ENCODE peak calls at places on chromosomes 13 and 19, in six cellular contexts. H is IMR-90, X is neuronal stem cell, S is H1, U is mesenchymal stem cell, P is trophoblast cell. K is an unnamed sample.
A peak's percentile ranks its signal among the peaks of the same experiment; 100 is the strongest.

GRCh38 chr13:28744091-28744536 is 25.3 kb upstream of the SLC46A3 start:
- DNase-seq in H (peak; percentile 80), X (no peak), S (no peak), U (peak; percentile 80), P (peak; percentile 80), K (peak; percentile 58)

GRCh38 chr13:24180743-24181384 is 20.3 kb downstream of the SPATA13 start:
- DNase-seq in H (peak; percentile 79), X (no peak), S (no peak), U (peak; percentile 67), P (no peak), K (no peak)

GRCh38 chr13:24692541-24692940 is 12.3 kb downstream of the ATP12A start:
- DNase-seq in H (peak; percentile 8), X (no peak), S (no peak), U (peak; percentile 66), P (no peak), K (no peak)

GRCh38 chr19:11694533-11695439 is 44.0 kb downstream of the ZNF823 start:
- DNase-seq in H (peak; percentile 86), X (peak; percentile 93), S (peak; percentile 84), U (peak; percentile 94), P (peak; percentile 98), K (peak; percentile 97)

GRCh38 chr19:45097776-45098520 is 5.0 kb downstream of the PPP1R37 start:
- DNase-seq in H (peak; percentile 98), X (no peak), S (no peak), U (peak; percentile 97), P (peak; percentile 32), K (no peak)

GRCh38 chr13:43269037-43269476 is 245.7 kb downstream of the DNAJC15 start:
- DNase-seq in H (peak; percentile 98), X (no peak), S (no peak), U (peak; percentile 94), P (peak; percentile 86), K (no peak)

GRCh38 chr13:113815151-113816058 is 48.5 kb downstream of the GAS6 start:
- DNase-seq in H (no peak), X (no peak), S (no peak), U (peak; percentile 11), P (no peak), K (no peak)

GRCh38 chr19:18368504-18369222 is 17.3 kb upstream of the GDF15 start:
- DNase-seq in H (no peak), X (no peak), S (no peak), U (no peak), P (peak; percentile 87), K (no peak)

GRCh38 chr13:79404361-79404760 is 1.7 kb downstream of the RBM26 start:
- DNase-seq in H (no peak), X (no peak), S (no peak), U (no peak), P (no peak), K (no peak)

GRCh38 chr19:18006895-18007604 is 920 bp upstream of the ARRDC2 start:
- DNase-seq in H (peak; percentile 62), X (peak; percentile 78), S (no peak), U (peak; percentile 81), P (peak; percentile 82), K (peak; percentile 87)

GRCh38 chr13:113073942-113074341 is 31.6 kb upstream of the F7 start:
- DNase-seq in H (no peak), X (no peak), S (no peak), U (no peak), P (no peak), K (no peak)

GRCh38 chr13:102591988-102592781 is 4.6 kb upstream of the TPP2 start:
- DNase-seq in H (peak; percentile 75), X (peak; percentile 74), S (peak; percentile 50), U (peak; percentile 74), P (peak; percentile 53), K (peak; percentile 87)

GRCh38 chr19:24159707-24160106 is 72.7 kb downstream of the ZNF254 start:
- DNase-seq in H (peak; percentile 17), X (no peak), S (peak; percentile 2), U (no peak), P (peak; percentile 3), K (no peak)

GRCh38 chr13:91592050-91593014 is 193.9 kb downstream of the GPC5 start:
- DNase-seq in H (no peak), X (no peak), S (no peak), U (no peak), P (no peak), K (no peak)

GRCh38 chr13:24279706-24280105 is 29.7 kb upstream of the C1QTNF9 start:
- DNase-seq in H (no peak), X (no peak), S (no peak), U (peak; percentile 45), P (no peak), K (no peak)

GRCh38 chr13:57375876-57376275 is 208.9 kb downstream of the PRR20E start:
- DNase-seq in H (no peak), X (no peak), S (no peak), U (no peak), P (no peak), K (no peak)

GRCh38 chr13:113410472-113411201 is 42.7 kb downstream of the ADPRHL1 start:
- DNase-seq in H (peak; percentile 93), X (no peak), S (no peak), U (peak; percentile 82), P (peak; percentile 25), K (no peak)

GRCh38 chr13:77378662-77379061 is 51.8 kb upstream of the MYCBP2 start:
- DNase-seq in H (no peak), X (no peak), S (no peak), U (no peak), P (no peak), K (no peak)

DNA sequence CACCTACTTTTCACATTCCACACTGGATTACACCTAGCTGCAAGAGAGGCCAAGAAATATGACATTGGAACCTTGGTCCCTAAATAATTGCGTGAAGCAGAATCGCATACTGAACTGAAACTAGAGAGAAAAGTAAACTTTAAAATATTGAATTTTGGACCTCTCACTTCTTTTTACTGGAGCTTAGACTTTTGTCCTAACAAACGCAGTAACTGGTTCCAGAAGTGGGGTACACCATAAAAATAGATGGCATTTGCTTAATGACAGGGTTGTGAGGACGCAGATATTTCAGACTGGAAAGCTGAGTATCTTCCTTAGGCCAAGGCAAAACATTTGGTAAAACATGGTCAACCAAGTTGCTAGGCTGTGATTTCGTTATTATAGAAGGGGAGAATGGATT is 19.2 kb upstream of the TPM4 start:
- DNase-seq in H (no peak), X (no peak), S (no peak), U (no peak), P (no peak), K (no peak)
- H4K91ac ChIP-seq in H (no peak overlapping the region), X (no peak overlapping the region), S (no peak overlapping the region), U (no peak overlapping the region), P (no peak overlapping the region), K (no peak overlapping the region)

GRCh38 chr13:31209172-31209818 is 9.5 kb downstream of the B3GLCT start:
- DNase-seq in H (peak; percentile 36), X (no peak), S (no peak), U (peak; percentile 46), P (no peak), K (peak; percentile 39)

GRCh38 chr13:31204592-31204991 is 4.8 kb downstream of the B3GLCT start:
- DNase-seq in H (peak; percentile 60), X (no peak), S (no peak), U (peak; percentile 64), P (no peak), K (no peak)

GRCh38 chr13:31207630-31208549 is 8.1 kb downstream of the B3GLCT start:
- DNase-seq in H (peak; percentile 73), X (no peak), S (no peak), U (no peak), P (no peak), K (no peak)

GRCh38 chr13:31209819-31210209 is 10.0 kb downstream of the B3GLCT start:
- DNase-seq in H (no peak), X (no peak), S (no peak), U (no peak), P (no peak), K (no peak)

GRCh38 chr13:31208554-31209122 is 8.9 kb downstream of the B3GLCT start:
- DNase-seq in H (no peak), X (no peak), S (no peak), U (no peak), P (no peak), K (no peak)
- H3K27ac ChIP-seq in H (no peak overlapping the region), X (no peak overlapping the region), S (no peak overlapping the region), U (no peak overlapping the region), P (no peak overlapping the region), K (no peak overlapping the region)

GRCh38 chr19:51258761-51259160 is 7.9 kb downstream of the SIGLECL1 start:
- DNase-seq in H (no peak), X (no peak), S (no peak), U (no peak), P (no peak), K (no peak)

GRCh38 chr19:51256053-51256682 is 5.3 kb downstream of the SIGLECL1 start:
- DNase-seq in H (no peak), X (no peak), S (no peak), U (no peak), P (no peak), K (no peak)

GRCh38 chr19:51257471-51257870 is 6.6 kb downstream of the SIGLECL1 start:
- DNase-seq in H (no peak), X (no peak), S (no peak), U (no peak), P (no peak), K (no peak)

GRCh38 chr19:51258165-51258564 is 7.3 kb downstream of the SIGLECL1 start:
- DNase-seq in H (no peak), X (no peak), S (no peak), U (no peak), P (no peak), K (no peak)

DNA sequence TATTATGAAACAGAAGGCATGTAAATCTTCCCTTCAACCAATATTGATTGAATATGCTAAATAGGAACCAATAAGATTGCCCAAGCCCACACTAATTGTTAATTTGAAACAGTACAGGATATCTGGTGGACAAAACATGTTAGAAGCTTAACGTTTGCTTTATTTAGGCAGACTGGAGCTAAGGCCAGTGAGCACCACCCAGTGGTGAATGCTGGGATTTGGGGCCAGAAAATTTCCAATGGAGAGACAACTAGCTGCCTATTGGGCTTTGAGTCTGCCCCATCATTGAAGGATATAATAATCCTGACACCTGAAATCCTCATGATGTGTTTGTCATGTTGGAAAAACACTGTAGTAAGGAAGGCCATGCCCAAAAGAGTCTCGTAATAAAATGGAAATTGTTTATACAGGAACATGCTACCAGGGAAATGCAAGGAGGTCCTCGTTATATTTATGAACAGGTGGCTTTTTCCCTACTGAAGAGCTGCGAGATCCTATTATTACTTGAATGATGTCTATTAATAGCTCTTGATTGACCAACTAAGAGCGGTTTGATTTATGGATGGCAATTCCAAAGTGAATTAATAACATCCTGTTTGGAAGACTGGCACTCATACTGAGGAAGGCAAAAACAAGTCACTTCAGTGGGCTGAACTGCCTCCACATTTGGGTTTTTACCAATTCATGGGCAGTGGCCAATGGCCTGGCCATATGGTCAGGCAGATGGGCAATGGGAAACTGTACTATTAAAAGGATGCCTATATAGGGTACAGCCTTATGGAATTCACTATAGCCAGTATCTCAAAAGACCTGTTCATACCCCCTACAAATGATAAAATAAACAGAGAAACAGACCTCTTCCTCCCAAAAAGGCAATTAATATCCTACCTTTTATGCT is 8.7 kb downstream of the SIGLECL1 start:
- DNase-seq in H (peak; percentile 22), X (peak; percentile 33), S (peak; percentile 15), U (peak; percentile 6), P (peak; percentile 47), K (peak; percentile 54)
- H3K4me1 ChIP-seq in H (no peaks in the 10 kb centered on the region), X (no peaks in the 10 kb centered on the region), S (peaks cover 6% of the 10 kb centered on the region), U (no peaks in the 10 kb centered on the region), P (no peaks in the 10 kb centered on the region), K (peaks cover 2% of the 10 kb centered on the region)

DNA sequence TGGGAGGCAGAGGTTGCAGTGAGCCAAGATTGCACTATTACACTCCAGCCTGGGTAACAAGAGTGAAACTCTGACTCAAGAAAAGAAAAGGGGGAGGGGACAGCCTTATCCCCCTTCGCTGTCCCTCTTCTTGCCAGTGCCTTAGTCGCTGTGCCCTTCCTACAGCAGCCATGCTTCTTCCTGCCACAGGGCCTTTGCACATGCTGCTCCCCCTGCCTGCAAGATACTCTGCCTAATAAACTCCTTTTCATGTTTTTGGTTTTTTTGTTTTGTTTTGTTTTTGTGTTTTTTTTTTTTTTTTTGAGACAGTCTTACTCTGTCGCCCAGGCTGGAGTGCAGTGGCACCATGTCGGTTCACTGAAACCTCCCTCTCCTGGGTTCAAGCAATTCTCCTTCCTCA is 21.4 kb downstream of the NWD1 start:
- DNase-seq in H (no peak), X (no peak), S (no peak), U (no peak), P (no peak), K (no peak)
- H4K91ac ChIP-seq in H (no peak overlapping the region), X (no peak overlapping the region), S (no peak overlapping the region), U (no peak overlapping the region), P (no peak overlapping the region), K (no peak overlapping the region)